ENCODE peak calls at places on chromosomes 12 and 14, in seven cellular contexts. One of them, this sample, is unnamed.

GRCh38 chr12:307406-307805 is 44.8 kb upstream of the SLC6A13 start:
- DNase-seq in psoas muscle: no peak
- DNase-seq in sciatic nerve: no peak
- DNase-seq in HTR-8/SVneo: no peak
- DNase-seq in HT-29: no peak
- DNase-seq in GM04504: no peak
- DNase-seq in RCC 7860: no peak
- DNase-seq in this sample: no peak

GRCh38 chr14:56237398-56237797 is 119.2 kb downstream of the PELI2 start:
- DNase-seq in RCC 7860: no peak
- DNase-seq in GM04504: no peak
- DNase-seq in psoas muscle: no peak
- DNase-seq in HTR-8/SVneo: no peak
- DNase-seq in HT-29: no peak
- DNase-seq in sciatic nerve: no peak
- DNase-seq in this sample: no peak

GRCh38 chr14:68819260-68819691 is 26.4 kb upstream of the ZFP36L1 start:
- DNase-seq in RCC 7860: peak
- DNase-seq in GM04504: no peak
- DNase-seq in sciatic nerve: no peak
- DNase-seq in HTR-8/SVneo: no peak
- DNase-seq in psoas muscle: no peak
- DNase-seq in HT-29: peak
- DNase-seq in this sample: no peak

GRCh38 chr14:36264595-36264994 is 55.8 kb downstream of the MBIP start:
- DNase-seq in GM04504: no peak
- DNase-seq in HTR-8/SVneo: no peak
- DNase-seq in RCC 7860: no peak
- DNase-seq in psoas muscle: no peak
- DNase-seq in HT-29: no peak
- DNase-seq in sciatic nerve: no peak
- DNase-seq in this sample: no peak

GRCh38 chr12:12901158-12901791 is 9.9 kb downstream of the GPRC5A start:
- DNase-seq in psoas muscle: no peak
- DNase-seq in HTR-8/SVneo: peak
- DNase-seq in HT-29: peak
- DNase-seq in GM04504: peak
- DNase-seq in RCC 7860: peak
- DNase-seq in sciatic nerve: no peak
- DNase-seq in this sample: no peak

GRCh38 chr12:12432373-12432772 is 75.5 kb downstream of the BORCS5 start:
- DNase-seq in psoas muscle: no peak
- DNase-seq in RCC 7860: no peak
- DNase-seq in HT-29: peak
- DNase-seq in HTR-8/SVneo: no peak
- DNase-seq in GM04504: peak
- DNase-seq in sciatic nerve: no peak
- DNase-seq in this sample: peak

GRCh38 chr12:4214912-4215861 is 58.4 kb upstream of the CCND2 start:
- DNase-seq in sciatic nerve: peak
- DNase-seq in RCC 7860: no peak
- DNase-seq in psoas muscle: peak
- DNase-seq in GM04504: no peak
- DNase-seq in HTR-8/SVneo: no peak
- DNase-seq in HT-29: no peak
- DNase-seq in this sample: no peak

GRCh38 chr12:103495783-103496456 is at the start of gene C12orf42:
- DNase-seq in sciatic nerve: no peak
- DNase-seq in HTR-8/SVneo: peak
- DNase-seq in psoas muscle: no peak
- DNase-seq in GM04504: peak
- DNase-seq in RCC 7860: no peak
- DNase-seq in HT-29: peak
- DNase-seq in this sample: peak

This sample was measured in DMS53.